ENCODE peak calls at places on chromosomes 16 and 17, in six cellular contexts. H is heart right ventricle, F is left ventricle myocardium inferior, A is heart left ventricle, P is kidney, V is SK-N-SH. K is an unnamed sample.

GRCh38 chr16:15900901-15901465 is 12.6 kb upstream of the CEP20 start:
- DNase-seq in H (no peak), V (no peak), F (no peak), P (no peak), A (no peak), K (no peak)

GRCh38 chr17:18986541-18987229 is 17.9 kb downstream of the FAM83G start:
- DNase-seq in P (no peak), F (no peak), V (no peak), H (no peak), A (no peak), K (no peak)

GRCh38 chr16:4358831-4359561 is 7.9 kb upstream of the PAM16 start:
- DNase-seq in V (peak), P (peak), H (peak), F (peak), A (peak), K (no peak)

GRCh38 chr16:56985288-56985961 is 3.9 kb upstream of the NLRC5 start:
- DNase-seq in V (no peak), A (peak), H (peak), P (peak), F (peak), K (peak)

GRCh38 chr16:15482068-15482747 is 47.8 kb downstream of the BMERB1 start:
- DNase-seq in A (peak), H (no peak), F (peak), V (peak), P (peak), K (peak)

GRCh38 chr16:68227850-68228553 is 7.9 kb downstream of the ESRP2 start:
- DNase-seq in V (no peak), A (no peak), F (no peak), H (no peak), P (no peak), K (no peak)

GRCh38 chr16:46961373-46962353 is 11.8 kb downstream of the DNAJA2 start:
- DNase-seq in P (no peak), V (no peak), H (no peak), F (no peak), A (no peak), K (no peak)

GRCh38 chr17:42674755-42675347 is 1.9 kb downstream of the PLEKHH3 start:
- DNase-seq in H (no peak), V (no peak), A (no peak), F (no peak), P (peak), K (no peak)

GRCh38 chr17:4007346-4008081 is 43.3 kb upstream of the ATP2A3 start:
- DNase-seq in F (no peak), P (peak), V (peak), H (no peak), A (no peak), K (no peak)

GRCh38 chr17:37488607-37489196 is 989 bp upstream of the DUSP14 start:
- DNase-seq in A (peak), F (peak), V (peak), H (peak), P (peak), K (peak)

GRCh38 chr17:76626442-76626841 is 17.1 kb downstream of the ST6GALNAC1 start:
- DNase-seq in F (no peak), P (no peak), V (no peak), H (no peak), A (no peak), K (no peak)

GRCh38 chr17:76593338-76593737 is 7.7 kb upstream of the ST6GALNAC2 start:
- DNase-seq in V (no peak), P (no peak), A (no peak), H (no peak), F (no peak), K (no peak)

GRCh38 chr16:3118204-3118790 is 5.9 kb downstream of the ZNF205 start:
- DNase-seq in A (no peak), H (no peak), V (no peak), P (no peak), F (no peak), K (no peak)

GRCh38 chr17:5485270-5486205 is at the start of gene DERL2:
- DNase-seq in F (no peak), A (no peak), H (no peak), V (no peak), P (no peak), K (no peak)

GRCh38 chr17:70024253-70024652 is 50.8 kb upstream of the KCNJ16 start:
- DNase-seq in A (no peak), V (no peak), F (no peak), H (no peak), P (no peak), K (no peak)

GRCh38 chr16:4309833-4310266 is 6.0 kb upstream of the GLIS2 start:
- DNase-seq in F (peak), H (peak), A (peak), P (peak), V (no peak), K (no peak)

GRCh38 chr16:84970447-84971127 is 40.7 kb downstream of the ZDHHC7 start:
- DNase-seq in H (peak), V (peak), F (peak), P (peak), A (peak), K (no peak)

GRCh38 chr16:54242199-54242598 is 44.4 kb downstream of the IRX3 start:
- DNase-seq in P (no peak), A (no peak), F (no peak), V (peak), H (no peak), K (peak)

GRCh38 chr16:49952386-49952785 is 72.6 kb upstream of the CNEP1R1 start:
- DNase-seq in P (no peak), V (no peak), H (no peak), A (no peak), F (no peak), K (no peak)

GRCh38 chr16:79598341-79599181 is 2.0 kb downstream of the MAF start:
- DNase-seq in H (peak), F (peak), P (peak), A (peak), V (peak), K (peak)

GRCh38 chr16:30844671-30845449 is 49.0 kb downstream of the BCL7C start:
- DNase-seq in H (peak), P (peak), V (peak), F (no peak), A (peak), K (no peak)

GRCh38 chr16:53089434-53090270 is 34.9 kb downstream of the CHD9 start:
- DNase-seq in A (no peak), F (no peak), V (no peak), P (no peak), H (no peak), K (no peak)

GRCh38 chr16:57862698-57863433 is 60.6 kb upstream of the KIFC3 start:
- DNase-seq in P (no peak), V (no peak), F (no peak), H (no peak), A (no peak), K (no peak)

GRCh38 chr17:50174444-50174843 is 8.6 kb downstream of the SGCA start:
- DNase-seq in P (peak), V (no peak), A (peak), F (no peak), H (no peak), K (no peak)

GRCh38 chr17:64993867-64994266 is 62.7 kb downstream of the GNA13 start:
- DNase-seq in H (no peak), V (no peak), P (no peak), F (no peak), A (no peak), K (no peak)
- H3K27ac ChIP-seq in H (no peak), V (no peak), P (no peak), F (no peak), A (no peak), K (no peak)

GRCh38 chr16:27792486-27793275 is 242.7 kb downstream of the KATNIP start:
- DNase-seq in H (no peak), P (no peak), V (no peak), F (no peak), A (no peak), K (no peak)

GRCh38 chr16:27789595-27790241 is 239.8 kb downstream of the KATNIP start:
- DNase-seq in H (no peak), P (no peak), V (no peak), A (no peak), F (no peak), K (no peak)

GRCh38 chr16:27790546-27791403 is 240.8 kb downstream of the KATNIP start:
- DNase-seq in H (no peak), V (no peak), A (no peak), F (no peak), P (peak), K (no peak)

GRCh38 chr16:27789150-27789549 is 239.2 kb downstream of the KATNIP start:
- DNase-seq in P (no peak), H (no peak), A (no peak), V (no peak), F (no peak), K (no peak)

GRCh38 chr16:27791404-27791719 is 241.4 kb downstream of the KATNIP start:
- DNase-seq in A (no peak), H (no peak), V (no peak), F (no peak), P (no peak), K (no peak)
- H3K27ac ChIP-seq in A (no peak), H (no peak), V (no peak), F (no peak), P (no peak), K (peak)

DNA sequence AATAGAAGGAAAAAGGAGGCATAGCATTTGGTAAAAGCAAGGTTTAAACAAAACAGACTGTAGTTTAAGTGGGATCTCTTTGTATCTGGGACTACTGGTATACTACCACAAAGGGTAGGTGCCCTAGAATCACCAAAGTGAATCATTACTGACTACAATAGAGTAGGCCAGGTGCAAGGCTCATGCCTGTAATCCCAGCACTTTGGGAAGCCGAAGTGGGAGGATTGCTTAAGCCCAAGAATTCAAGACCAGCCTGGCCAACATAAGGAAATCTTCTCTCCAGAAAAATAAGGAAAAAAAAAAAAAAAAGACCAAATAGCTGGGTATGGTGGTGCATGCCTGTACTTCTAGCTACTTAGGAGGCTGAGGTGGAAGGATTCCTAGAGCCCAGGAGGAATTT is 60.8 kb upstream of the CORO6 start:
- DNase-seq in H (no peak), A (no peak), F (no peak), P (no peak), V (no peak), K (no peak)
- H3K27ac ChIP-seq in H (peak), A (peak), F (peak), P (no peak), V (no peak), K (no peak)

DNA sequence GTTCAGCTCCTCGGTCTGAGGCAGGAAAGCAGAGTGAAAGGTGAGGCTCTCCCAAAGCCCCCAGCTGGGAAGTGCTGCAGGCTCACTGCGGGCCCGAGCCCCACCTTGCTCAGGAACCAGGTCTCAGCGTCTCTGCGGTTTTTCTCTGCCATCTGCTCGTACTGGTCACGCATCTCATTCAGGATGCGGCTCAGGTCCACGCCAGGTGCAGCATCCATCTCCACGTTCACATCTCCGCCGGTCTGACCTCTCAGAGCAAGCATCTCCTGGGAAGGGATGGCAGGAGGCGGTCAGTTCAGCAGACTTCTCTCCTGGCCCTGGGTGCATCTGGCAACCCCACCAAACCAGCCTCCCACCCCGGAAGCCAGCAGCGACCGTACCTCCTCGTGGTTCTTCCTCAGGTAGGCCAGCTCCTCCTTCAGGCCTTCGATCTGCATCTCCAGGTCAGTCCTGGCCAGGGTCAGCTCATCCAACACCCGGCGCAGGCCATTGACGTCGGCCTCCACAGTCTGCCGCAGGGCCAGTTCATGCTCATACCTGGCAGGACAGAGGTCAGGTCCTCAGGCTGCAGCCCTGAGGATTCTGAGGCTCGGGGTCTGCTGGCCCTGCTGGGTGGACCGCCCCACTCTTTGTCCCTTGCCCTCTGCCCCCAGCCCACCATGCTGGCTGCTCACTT is 1.5 kb downstream of the KRT16 start:
- DNase-seq in F (no peak), H (no peak), P (no peak), A (no peak), V (no peak), K (no peak)
- H3K27ac ChIP-seq in F (no peak), H (no peak), P (no peak), A (no peak), V (no peak), K (no peak)

GRCh38 chr16:23874613-23875294 is 39.0 kb downstream of the PRKCB start:
- DNase-seq in A (no peak), H (no peak), V (no peak), P (no peak), F (no peak), K (no peak)
- H3K27ac ChIP-seq in A (no peak), H (no peak), V (no peak), P (no peak), F (no peak), K (no peak)

GRCh38 chr16:10751291-10751697 is 7.7 kb downstream of the NUBP1 start:
- DNase-seq in V (peak), A (peak), P (no peak), H (no peak), F (no peak), K (no peak)

GRCh38 chr16:10753670-10754069 is 10.0 kb downstream of the NUBP1 start:
- DNase-seq in F (no peak), H (no peak), A (no peak), P (no peak), V (no peak), K (no peak)

GRCh38 chr16:10754941-10755340 is 11.3 kb downstream of the NUBP1 start:
- DNase-seq in F (no peak), H (no peak), P (no peak), A (no peak), V (no peak), K (no peak)

GRCh38 chr16:10750793-10751192 is 7.2 kb downstream of the NUBP1 start:
- DNase-seq in V (peak), P (no peak), A (peak), F (no peak), H (no peak), K (no peak)

DNA sequence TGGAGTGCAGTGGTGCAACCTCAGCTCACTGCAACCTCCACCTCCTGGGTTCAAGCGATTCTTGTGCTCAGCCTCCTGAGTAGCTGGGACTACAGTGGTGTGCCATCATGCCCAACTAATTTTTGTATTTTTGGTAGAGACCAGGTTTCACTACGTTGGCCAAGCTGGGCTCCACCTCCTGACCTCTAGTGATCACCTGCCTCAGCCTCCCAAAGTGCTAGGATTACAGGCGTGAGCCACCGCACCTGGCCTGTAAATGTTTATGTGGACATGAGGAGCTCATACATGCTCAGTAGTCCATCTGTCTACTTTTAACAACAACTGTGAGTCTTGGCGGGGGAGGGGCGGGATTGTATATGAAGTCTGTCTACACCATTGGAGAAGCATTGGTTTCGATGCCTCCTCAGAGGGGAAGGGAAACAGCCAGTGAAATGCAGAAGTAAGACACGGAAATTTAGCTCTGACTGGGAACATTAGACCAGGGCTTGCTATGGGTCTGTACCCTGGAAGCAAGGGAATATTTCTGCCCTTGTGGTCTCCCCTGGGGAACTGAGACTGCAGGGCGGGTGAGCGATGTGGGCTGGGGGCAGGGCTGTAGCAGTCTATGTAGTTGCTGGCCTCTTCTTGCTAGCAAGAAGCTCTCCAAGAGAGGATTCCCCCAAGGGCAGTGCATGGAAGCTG is 9.3 kb downstream of the NUBP1 start:
- DNase-seq in F (peak), A (peak), V (no peak), P (no peak), H (peak), K (no peak)
- H3K27ac ChIP-seq in F (peak), A (no peak), V (no peak), P (no peak), H (no peak), K (peak)